ENCODE peak calls at places on chromosomes 7 and 10, in ten cellular contexts. A is uterus, X is sigmoid colon, V is spleen, S is suprapubic skin, Y is body of pancreas, H is lower leg skin, L is adrenal gland, Q is Peyer's patch, U is transverse colon. G is an unnamed sample.

GRCh38 chr10:69248117-69248730 is 28.1 kb downstream of the HKDC1 start:
- DNase-seq in V (no peak), Q (no peak), L (no peak), A (no peak), S (no peak), U (no peak), Y (no peak), H (no peak), X (no peak), G (no peak)

GRCh38 chr7:100588438-100588837 is 2.3 kb downstream of the FBXO24 start:
- DNase-seq in L (no peak), U (no peak), A (no peak), S (no peak), X (no peak), H (no peak), Q (no peak), V (peak), Y (no peak), G (no peak)

GRCh38 chr7:67566101-67566500 is 569.5 kb downstream of the TYW1 start:
- DNase-seq in S (no peak), L (no peak), Y (no peak), A (no peak), U (no peak), Q (no peak), V (no peak), H (no peak), X (no peak), G (no peak)

GRCh38 chr7:2802504-2803341 is 41.4 kb downstream of the GNA12 start:
- DNase-seq in L (no peak), A (no peak), Q (no peak), U (no peak), S (no peak), Y (no peak), H (peak), X (peak), V (peak), G (no peak)

GRCh38 chr10:116960066-116960465 is 44.9 kb downstream of the SHTN1 start:
- DNase-seq in Q (no peak), Y (no peak), H (no peak), A (no peak), X (no peak), V (no peak), L (no peak), U (no peak), S (no peak), G (no peak)

GRCh38 chr10:72011468-72011867 is 47.3 kb downstream of the CHST3 start:
- DNase-seq in X (no peak), A (no peak), V (no peak), S (no peak), U (no peak), Y (no peak), H (no peak), L (no peak), Q (no peak), G (no peak)

GRCh38 chr7:135206887-135207738 is 4.2 kb downstream of the WDR91 start:
- DNase-seq in V (no peak), X (no peak), L (no peak), A (no peak), Q (no peak), U (no peak), Y (no peak), H (no peak), S (no peak), G (no peak)

GRCh38 chr7:40586197-40586596 is 451.4 kb downstream of the SUGCT start:
- DNase-seq in V (no peak), Q (no peak), A (no peak), U (no peak), S (no peak), X (no peak), L (no peak), Y (no peak), H (no peak), G (no peak)

GRCh38 chr7:16528520-16528919 is 1.9 kb downstream of the LRRC72 start:
- DNase-seq in Y (no peak), X (no peak), U (no peak), S (no peak), Q (no peak), A (no peak), V (no peak), H (no peak), L (no peak), G (no peak)

GRCh38 chr7:26368542-26368941 is 76.9 kb downstream of the SNX10 start:
- DNase-seq in X (no peak), Y (no peak), Q (no peak), U (no peak), A (no peak), H (no peak), V (no peak), S (no peak), L (no peak), G (no peak)

GRCh38 chr10:32338262-32338661 is 8.7 kb downstream of the EPC1 start:
- DNase-seq in A (no peak), Y (no peak), V (no peak), U (no peak), Q (no peak), H (no peak), L (no peak), S (no peak), X (no peak), G (no peak)

GRCh38 chr7:77524732-77525131 is 12.4 kb upstream of the PTPN12 start:
- DNase-seq in S (no peak), X (no peak), V (no peak), U (no peak), Y (no peak), A (no peak), L (no peak), H (no peak), Q (no peak), G (no peak)

GRCh38 chr7:300048-300447 is 10.1 kb downstream of the FOXL3 start:
- DNase-seq in U (no peak), Y (no peak), V (peak), H (peak), Q (no peak), L (no peak), S (peak), A (no peak), X (no peak), G (no peak)

GRCh38 chr10:78905940-78906308 is 162.8 kb upstream of the ZMIZ1 start:
- DNase-seq in S (peak), V (peak), Q (peak), Y (no peak), U (no peak), A (peak), X (no peak), H (peak), L (peak), G (no peak)

DNA sequence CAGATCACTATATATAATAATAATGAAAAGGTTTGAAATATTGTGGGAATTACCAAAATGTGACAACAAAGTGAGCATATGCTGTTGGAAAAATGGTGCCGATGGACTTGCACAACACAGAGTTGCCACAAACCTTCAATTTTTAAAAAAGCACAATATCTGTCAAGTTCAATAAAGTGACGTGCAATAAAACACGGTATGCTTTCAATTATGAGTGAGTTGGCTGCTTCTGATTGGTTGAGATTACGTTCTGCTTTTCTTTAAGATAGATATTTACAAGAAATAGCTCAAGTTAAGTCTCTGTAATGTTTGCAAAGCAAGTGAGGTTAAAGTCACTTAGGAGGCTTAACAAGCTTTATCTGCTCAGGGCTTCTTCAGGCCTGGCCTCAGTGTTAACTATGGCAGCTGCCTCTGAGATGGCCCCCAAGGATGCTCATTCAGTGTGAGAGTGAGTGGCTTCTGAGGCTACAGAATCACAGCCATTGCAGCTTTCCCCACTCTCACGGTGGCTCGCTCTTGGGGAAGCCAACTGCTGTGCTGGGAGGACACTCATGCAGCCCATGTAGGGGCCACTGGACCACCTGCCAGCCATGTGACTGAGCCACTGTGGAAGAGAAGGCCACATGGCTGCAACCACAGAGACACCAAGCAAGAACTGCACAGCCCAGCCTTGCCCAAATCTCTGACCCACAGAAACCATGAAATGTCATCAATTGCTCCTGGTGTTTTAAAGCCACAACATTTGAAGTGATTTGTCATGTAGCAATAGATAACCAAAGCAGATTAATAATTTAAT is 78.3 kb upstream of the TMEM72 start:
- DNase-seq in A (no peak), S (no peak), V (no peak), X (no peak), U (no peak), Q (no peak), L (no peak), H (no peak), Y (no peak), G (no peak)
- TF ChIP-seq POLR2A in A (no peak), S (no peak), V (no peak), X (no peak), U (no peak), Q (no peak), L (no peak), H (no peak), Y (no peak), G (no peak)

GRCh38 chr10:49538381-49539319 is at the start of gene ERCC6:
- DNase-seq in U (peak), S (peak), L (peak), A (peak), V (peak), X (peak), Y (peak), H (peak), Q (peak), G (peak)
- TF ChIP-seq POLR2A in U (peak), S (no peak), L (peak), A (peak), V (peak), X (no peak), Y (peak), H (no peak), Q (peak), G (peak)

DNA sequence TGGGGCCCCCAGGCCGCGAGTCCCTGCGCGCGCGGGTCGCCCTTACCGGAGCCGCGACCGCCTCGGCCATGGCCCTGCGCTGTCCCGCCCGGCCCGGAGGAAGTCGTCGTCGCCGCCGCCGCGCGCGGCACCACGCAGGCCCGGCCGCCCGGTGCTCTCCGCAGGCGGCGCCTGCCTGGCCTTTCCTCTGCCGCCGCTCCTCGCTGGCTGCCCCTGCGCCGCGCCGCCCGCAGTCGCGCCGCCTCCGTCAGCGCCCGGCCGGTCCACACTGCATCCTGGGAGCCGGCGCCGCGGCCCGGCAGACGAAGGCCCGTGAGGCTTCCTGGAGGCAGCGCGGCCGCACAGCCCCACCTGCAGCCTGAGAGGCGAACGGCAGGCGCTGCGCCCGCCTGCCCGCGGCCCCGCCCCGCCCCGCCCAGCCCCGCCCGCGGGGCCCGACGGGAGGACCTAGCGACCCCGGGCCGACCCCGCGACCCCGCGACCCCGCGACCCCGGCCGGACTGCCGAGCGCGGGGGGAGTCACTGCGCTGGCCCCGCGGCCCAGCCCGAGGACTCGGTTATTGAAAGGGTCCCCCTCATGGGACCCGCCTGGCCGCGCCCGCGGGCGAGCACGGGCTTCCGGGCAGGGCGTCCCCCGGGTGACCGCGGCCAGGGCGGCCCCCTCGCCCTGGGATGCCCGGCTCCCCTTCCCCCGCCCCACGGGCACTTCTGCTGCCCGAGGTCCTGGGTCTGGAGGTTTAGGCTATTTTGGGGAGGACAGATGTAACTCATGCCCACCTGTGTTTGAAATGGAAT is at the start of gene ZNF746:
- DNase-seq in U (peak), A (peak), X (peak), V (peak), S (no peak), H (peak), Y (peak), L (peak), Q (peak), G (peak)
- TF ChIP-seq POLR2A in U (no peak), A (peak), X (no peak), V (peak), S (no peak), H (no peak), Y (no peak), L (peak), Q (no peak), G (no peak)

DNA sequence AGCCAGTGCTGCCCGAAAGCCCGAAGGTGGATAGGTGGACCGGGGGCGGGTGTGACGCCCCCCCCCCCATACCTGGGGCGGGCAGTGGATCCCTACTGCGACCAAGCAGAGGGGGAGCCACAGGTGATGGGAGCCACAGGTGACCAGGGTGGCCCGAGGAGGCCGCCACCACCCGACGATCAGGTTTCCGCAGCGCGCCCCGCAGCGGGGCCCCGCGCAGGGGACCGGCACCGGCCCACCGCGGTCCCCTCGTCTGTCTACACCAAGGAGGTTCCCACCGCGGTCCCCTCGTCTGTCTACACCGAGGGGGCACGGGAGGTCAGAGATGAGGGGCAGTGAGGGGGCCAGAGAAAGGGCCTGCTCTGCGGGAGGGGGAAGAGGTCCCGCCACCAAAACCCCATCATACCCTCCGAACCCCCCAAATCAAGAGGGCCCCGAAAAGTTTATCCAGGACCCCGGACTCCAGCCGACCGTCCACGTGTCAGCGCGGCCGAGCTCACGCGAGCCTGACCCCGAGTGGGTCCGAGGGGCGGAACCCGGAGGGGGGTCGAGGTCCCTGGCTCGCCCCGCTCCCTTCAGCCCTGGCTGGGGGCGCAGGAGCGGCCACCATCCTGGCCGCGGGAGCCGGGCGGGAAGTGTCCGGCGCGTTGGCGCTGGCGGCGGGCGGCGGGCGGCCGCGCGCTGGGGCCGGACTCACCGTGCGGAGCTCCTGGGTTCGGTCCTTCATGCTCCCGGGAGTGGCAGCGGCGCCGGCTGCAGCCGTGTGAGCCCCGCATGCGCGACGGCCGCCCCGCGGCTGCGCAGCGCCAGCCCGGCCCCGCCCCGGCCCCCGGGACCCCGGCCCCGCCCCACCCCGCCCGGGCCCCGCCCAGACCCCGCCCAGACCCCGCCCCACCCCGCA is at the start of gene STX1A:
- DNase-seq in Y (peak), A (no peak), X (peak), S (no peak), L (peak), H (no peak), V (peak), U (peak), Q (peak), G (peak)
- TF ChIP-seq POLR2A in Y (no peak), A (peak), X (no peak), S (no peak), L (peak), H (no peak), V (no peak), U (no peak), Q (no peak), G (no peak)

DNA sequence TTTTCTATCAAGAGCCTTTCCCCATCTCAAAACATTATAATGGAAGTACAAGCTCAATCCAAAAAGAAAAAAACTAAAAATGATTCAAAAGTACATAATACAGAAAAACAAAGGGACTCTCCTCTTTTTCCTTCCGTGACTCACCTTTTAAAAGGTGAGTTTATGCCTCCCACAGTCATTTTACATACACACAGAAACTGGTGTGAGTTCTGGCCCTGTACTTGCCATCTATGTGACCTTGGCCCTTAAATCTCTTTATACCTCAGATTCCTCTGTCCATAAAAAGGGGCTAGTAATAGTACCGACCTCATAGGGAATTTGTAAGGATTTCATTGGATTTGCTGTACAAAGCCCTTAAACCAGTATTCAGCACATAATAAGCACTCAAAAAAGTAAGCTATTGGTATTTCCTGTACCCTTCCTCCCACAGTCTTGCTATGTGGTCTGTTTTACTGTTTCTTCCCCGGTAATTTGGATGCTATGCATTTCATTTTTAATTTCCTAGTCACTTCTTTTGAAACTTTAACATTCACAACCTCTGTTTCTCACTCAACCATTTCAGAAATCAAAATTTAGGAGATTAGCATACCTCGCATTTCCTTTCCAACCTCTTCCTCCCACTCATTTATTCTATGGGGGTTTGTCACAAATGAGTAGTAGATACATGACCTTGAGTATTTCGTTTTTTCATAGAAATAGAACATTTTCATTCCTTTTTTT is 39.0 kb downstream of the STK17A start:
- DNase-seq in A (no peak), Q (no peak), V (no peak), X (no peak), U (no peak), Y (no peak), H (no peak), L (no peak), S (no peak), G (no peak)
- TF ChIP-seq POLR2A in A (no peak), Q (no peak), V (no peak), X (no peak), U (no peak), Y (no peak), H (no peak), L (no peak), S (no peak), G (no peak)

GRCh38 chr7:42237162-42237821 is at the start of gene GLI3:
- DNase-seq in Q (peak), U (peak), H (peak), V (peak), A (peak), L (peak), X (peak), S (peak), Y (peak), G (peak)

GRCh38 chr7:42237891-42238531 is 1.0 kb upstream of the GLI3 start:
- DNase-seq in U (peak), L (peak), A (peak), Y (peak), H (peak), X (peak), V (no peak), Q (peak), S (peak), G (no peak)

GRCh38 chr7:42234736-42235135 is 2.3 kb downstream of the GLI3 start:
- DNase-seq in L (no peak), A (no peak), V (no peak), Y (no peak), S (no peak), Q (no peak), U (no peak), X (no peak), H (no peak), G (no peak)

GRCh38 chr7:42235734-42236133 is 1.3 kb downstream of the GLI3 start:
- DNase-seq in H (peak), A (peak), L (peak), X (peak), Y (no peak), U (peak), Q (no peak), V (no peak), S (peak), G (no peak)

GRCh38 chr7:42236266-42237161 is 495 bp downstream of the GLI3 start:
- DNase-seq in L (peak), X (peak), Y (peak), S (peak), Q (no peak), V (no peak), H (peak), A (peak), U (peak), G (peak)
- TF ChIP-seq POLR2A in L (peak), X (no peak), Y (no peak), S (no peak), Q (no peak), V (no peak), H (no peak), A (peak), U (peak), G (no peak)

G was measured in GM12891.